ENCODE peak calls at places on chromosomes 4 and X, in eight cellular contexts. T, H, X, Y, G, E, A and B are unnamed samples.
A peak's percentile ranks its signal among the peaks of the same experiment; 100 is the strongest.

GRCh38 chrX:38000706-38001105 is 5.6 kb upstream of the SYTL5 start:
- DNase-seq in T (no peak), H (no peak), X (no peak), Y (no peak), G (peak; percentile 33), E (no peak), A (no peak), B (no peak)

GRCh38 chr4:76199664-76200211 is 13.9 kb downstream of the SCARB2 start:
- DNase-seq in T (no peak), H (no peak), X (no peak), Y (peak; percentile 5), G (no peak), E (no peak), A (peak; percentile 66), B (peak; percentile 54)

GRCh38 chr4:24488399-24489164 is 95.8 kb downstream of the DHX15 start:
- DNase-seq in T (peak; percentile 66), H (peak; percentile 53), X (no peak), Y (no peak), G (no peak), E (peak; percentile 88), A (peak; percentile 74), B (no peak)

GRCh38 chrX:38271154-38271716 is 50.6 kb upstream of the SRPX start:
- DNase-seq in T (no peak), H (no peak), X (no peak), Y (no peak), G (no peak), E (no peak), A (no peak), B (no peak)

GRCh38 chrX:83511208-83511607 is 3.1 kb downstream of the POU3F4 start:
- DNase-seq in T (no peak), H (no peak), X (no peak), Y (no peak), G (peak; percentile 30), E (no peak), A (no peak), B (no peak)

GRCh38 chr4:55637272-55637820 is 1.2 kb upstream of the NMU start:
- DNase-seq in T (no peak), H (no peak), X (no peak), Y (no peak), G (no peak), E (peak; percentile 64), A (no peak), B (no peak)

GRCh38 chr4:154399259-154399974 is 92.2 kb downstream of the DCHS2 start:
- DNase-seq in T (no peak), H (no peak), X (no peak), Y (no peak), G (no peak), E (no peak), A (no peak), B (no peak)

GRCh38 chrX:120839506-120839905 is 36.2 kb downstream of the CT47B1 start:
- DNase-seq in T (no peak), H (no peak), X (no peak), Y (no peak), G (no peak), E (no peak), A (no peak), B (no peak)

GRCh38 chr4:73718375-73719373 is 21.7 kb upstream of the CXCL8 start:
- DNase-seq in T (no peak), H (no peak), X (no peak), Y (no peak), G (no peak), E (no peak), A (no peak), B (no peak)